ENCODE peak calls at places on chromosomes 11 and 22, in four cellular contexts. One of them, this sample, is unnamed.

GRCh38 chr11:31499576-31500178 is 9.7 kb downstream of the IMMP1L start:
- DNase-seq in K562: no peak
- DNase-seq in GM12878: no peak
- DNase-seq in HepG2: no peak
- DNase-seq in this sample: no peak

GRCh38 chr11:130383363-130384168 is 44.8 kb downstream of the ADAMTS8 start:
- DNase-seq in K562: no peak
- DNase-seq in GM12878: no peak
- DNase-seq in HepG2: peak
- DNase-seq in this sample: peak

GRCh38 chr11:19597194-19597593 is 115.4 kb upstream of the NAV2 start:
- DNase-seq in K562: no peak
- DNase-seq in GM12878: no peak
- DNase-seq in HepG2: no peak
- DNase-seq in this sample: no peak

GRCh38 chr11:76642341-76642740 is 28.2 kb downstream of the LRRC32 start:
- DNase-seq in K562: no peak
- DNase-seq in GM12878: no peak
- DNase-seq in HepG2: no peak
- DNase-seq in this sample: no peak

GRCh38 chr11:70210051-70210501 is 7.0 kb downstream of the FADD start:
- DNase-seq in K562: no peak
- DNase-seq in GM12878: no peak
- DNase-seq in HepG2: no peak
- DNase-seq in this sample: no peak

GRCh38 chr11:122045181-122045586 is 70.8 kb downstream of the BLID start:
- DNase-seq in K562: no peak
- DNase-seq in GM12878: no peak
- DNase-seq in HepG2: no peak
- DNase-seq in this sample: no peak

GRCh38 chr11:77418155-77418980 is 55.5 kb downstream of the PAK1 start:
- DNase-seq in K562: no peak
- DNase-seq in GM12878: no peak
- DNase-seq in HepG2: no peak
- DNase-seq in this sample: no peak

GRCh38 chr11:76288166-76288978 is 82.1 kb upstream of the WNT11 start:
- DNase-seq in K562: no peak
- DNase-seq in GM12878: no peak
- DNase-seq in HepG2: no peak
- DNase-seq in this sample: no peak

GRCh38 chr22:45828836-45829235 is 148.1 kb downstream of the WNT7B start:
- DNase-seq in K562: no peak
- DNase-seq in GM12878: no peak
- DNase-seq in HepG2: no peak
- DNase-seq in this sample: no peak

GRCh38 chr11:116310215-116310614 is 462.6 kb downstream of the BUD13 start:
- DNase-seq in K562: no peak
- DNase-seq in GM12878: no peak
- DNase-seq in HepG2: no peak
- DNase-seq in this sample: no peak

GRCh38 chr11:117822522-117823033 is 2.0 kb downstream of the FXYD2 start:
- DNase-seq in K562: no peak
- DNase-seq in GM12878: no peak
- DNase-seq in HepG2: no peak
- DNase-seq in this sample: no peak

GRCh38 chr11:46948378-46949131 is 12.0 kb downstream of the CSTPP1 start:
- DNase-seq in K562: no peak
- DNase-seq in GM12878: no peak
- DNase-seq in HepG2: no peak
- DNase-seq in this sample: no peak

GRCh38 chr11:67674442-67674871 is at the start of gene ALDH3B2:
- DNase-seq in K562: no peak
- DNase-seq in GM12878: no peak
- DNase-seq in HepG2: no peak
- DNase-seq in this sample: peak

GRCh38 chr11:67463680-67464410 is 5.2 kb downstream of the TMEM134 start:
- DNase-seq in K562: peak
- DNase-seq in GM12878: no peak
- DNase-seq in HepG2: peak
- DNase-seq in this sample: no peak

GRCh38 chr11:28704801-28705200 is 596.6 kb downstream of the METTL15 start:
- DNase-seq in K562: no peak
- DNase-seq in GM12878: no peak
- DNase-seq in HepG2: no peak
- DNase-seq in this sample: no peak

GRCh38 chr22:20810645-20811044 is 36.7 kb downstream of the SERPIND1 start:
- DNase-seq in K562: no peak
- DNase-seq in GM12878: no peak
- DNase-seq in HepG2: no peak
- DNase-seq in this sample: no peak
- TF ChIP-seq HDAC2 in K562: no peak
- TF ChIP-seq HDAC2 in GM12878: no peak
- TF ChIP-seq HDAC2 in HepG2: no peak
- TF ChIP-seq HDAC2 in this sample: no peak

GRCh38 chr11:95791385-95792033 is 1.2 kb downstream of the CEP57 start:
- DNase-seq in K562: no peak
- DNase-seq in GM12878: no peak
- DNase-seq in HepG2: no peak
- DNase-seq in this sample: no peak

GRCh38 chr11:95790123-95790932 is at the start of gene CEP57:
- DNase-seq in K562: peak
- DNase-seq in GM12878: peak
- DNase-seq in HepG2: peak
- DNase-seq in this sample: peak

GRCh38 chr11:95788921-95789505 is 569 bp downstream of the FAM76B start:
- DNase-seq in K562: peak
- DNase-seq in GM12878: no peak
- DNase-seq in HepG2: peak
- DNase-seq in this sample: peak

GRCh38 chr11:95790933-95791247 is 592 bp downstream of the CEP57 start:
- DNase-seq in K562: peak
- DNase-seq in GM12878: peak
- DNase-seq in HepG2: peak
- DNase-seq in this sample: no peak

DNA sequence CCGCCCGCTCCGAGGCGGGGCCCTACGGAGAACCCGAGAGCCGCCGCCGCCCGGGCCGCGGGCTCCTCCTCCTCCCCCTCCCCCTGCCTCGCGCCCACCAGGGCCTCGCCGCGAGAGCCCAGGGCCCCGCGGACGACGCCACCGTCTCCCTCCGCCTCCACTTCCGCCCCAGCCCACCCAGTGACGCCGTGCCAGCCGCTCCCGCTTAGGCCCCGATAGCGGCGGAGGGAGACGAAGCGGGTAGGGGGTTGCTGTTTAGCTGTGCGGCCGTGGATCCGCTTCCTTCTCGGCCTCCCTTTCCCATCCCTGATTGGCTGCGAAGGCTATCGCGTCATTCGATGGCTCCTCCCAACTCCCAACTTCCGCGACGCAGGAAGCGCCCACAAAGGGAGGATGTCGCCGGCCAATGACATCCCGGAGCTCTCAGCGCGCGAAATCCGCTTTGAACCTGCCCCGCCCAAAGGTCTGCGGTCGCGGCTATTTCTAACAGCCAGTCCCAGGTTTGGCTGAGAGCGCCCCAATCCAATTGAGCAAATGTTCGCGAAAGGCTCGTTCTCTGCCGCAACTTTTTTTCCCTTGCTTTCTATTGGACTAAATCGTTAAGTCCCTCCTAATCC is at the start of gene FAM76B:
- DNase-seq in K562: peak
- DNase-seq in GM12878: peak
- DNase-seq in HepG2: peak
- DNase-seq in this sample: peak
- TF ChIP-seq ZNF274 in K562: no peak
- TF ChIP-seq ZNF274 in GM12878: no peak
- TF ChIP-seq ZNF274 in HepG2: peak
- TF ChIP-seq ZNF274 in this sample: no peak

GRCh38 chr22:19398680-19399079 is 32.9 kb downstream of the HIRA start:
- DNase-seq in K562: peak
- DNase-seq in GM12878: no peak
- DNase-seq in HepG2: no peak
- DNase-seq in this sample: no peak

GRCh38 chr22:19402642-19403191 is 28.8 kb downstream of the HIRA start:
- DNase-seq in K562: no peak
- DNase-seq in GM12878: no peak
- DNase-seq in HepG2: no peak
- DNase-seq in this sample: no peak

GRCh38 chr22:19401483-19401882 is 30.1 kb downstream of the HIRA start:
- DNase-seq in K562: no peak
- DNase-seq in GM12878: no peak
- DNase-seq in HepG2: no peak
- DNase-seq in this sample: no peak

GRCh38 chr22:19398206-19398605 is 33.3 kb downstream of the HIRA start:
- DNase-seq in K562: no peak
- DNase-seq in GM12878: no peak
- DNase-seq in HepG2: no peak
- DNase-seq in this sample: no peak

DNA sequence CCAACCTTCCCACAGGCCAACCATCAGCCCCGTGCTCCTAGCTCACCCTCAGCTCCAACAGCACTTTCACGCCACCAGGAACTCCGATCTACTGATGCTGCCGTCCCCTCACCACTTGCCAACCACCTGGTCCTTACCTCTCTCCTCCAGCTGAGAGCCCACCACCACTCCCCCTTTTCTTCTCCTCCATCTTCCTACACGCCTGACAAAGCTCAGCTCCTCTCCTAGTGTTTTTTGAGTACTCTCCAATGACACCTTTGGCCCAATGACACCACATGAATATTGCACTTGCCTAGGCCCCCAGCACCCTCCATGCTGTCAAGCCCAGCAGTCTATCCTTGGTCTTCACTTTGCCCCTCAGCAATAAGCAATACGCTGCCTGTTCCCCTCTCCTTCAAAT is 30.7 kb downstream of the HIRA start:
- DNase-seq in K562: no peak
- DNase-seq in GM12878: no peak
- DNase-seq in HepG2: no peak
- DNase-seq in this sample: no peak
- TF ChIP-seq HDAC2 in K562: no peak
- TF ChIP-seq HDAC2 in GM12878: no peak
- TF ChIP-seq HDAC2 in HepG2: no peak
- TF ChIP-seq HDAC2 in this sample: no peak

GRCh38 chr11:126538071-126538470 is 182.6 kb downstream of the ST3GAL4 start:
- DNase-seq in K562: no peak
- DNase-seq in GM12878: no peak
- DNase-seq in HepG2: no peak
- DNase-seq in this sample: no peak
- TF ChIP-seq ZNF274 in K562: no peak
- TF ChIP-seq ZNF274 in GM12878: no peak
- TF ChIP-seq ZNF274 in HepG2: no peak
- TF ChIP-seq ZNF274 in this sample: no peak

This sample was measured in H1.